ENCODE peak calls at places on chromosomes 16 and 17, in six cellular contexts. X is GM20000, L is nephron progenitor cell, W is GM13977, U is RWPE1, C is choroid plexus epithelial cell. G is an unnamed sample.

GRCh38 chr16:89507219-89507833 is 877 bp upstream of the SPG7 start:
- DNase-seq in X (no peak), L (no peak), C (no peak), U (no peak), W (no peak), G (no peak)

GRCh38 chr16:66399930-66400329 is 27.2 kb upstream of the BEAN1 start:
- DNase-seq in C (no peak), U (no peak), W (no peak), L (peak), X (no peak), G (no peak)

GRCh38 chr16:57578521-57579360 is 36.3 kb downstream of the ADGRG5 start:
- DNase-seq in X (no peak), L (no peak), W (no peak), C (no peak), U (no peak), G (no peak)

GRCh38 chr17:57135748-57136342 is 50.8 kb downstream of the AKAP1 start:
- DNase-seq in W (no peak), X (no peak), U (no peak), L (no peak), C (no peak), G (no peak)

GRCh38 chr17:14149751-14150150 is 80.4 kb downstream of the COX10 start:
- DNase-seq in C (no peak), X (no peak), W (no peak), U (no peak), L (no peak), G (no peak)

GRCh38 chr17:5630434-5630833 is 46.1 kb upstream of the NLRP1 start:
- DNase-seq in W (no peak), L (no peak), U (no peak), C (no peak), X (no peak), G (no peak)

GRCh38 chr16:88430524-88431446 is 22.3 kb upstream of the ZFPM1 start:
- DNase-seq in U (no peak), X (peak), C (peak), W (peak), L (no peak), G (peak)

GRCh38 chr16:85286970-85287814 is 174.9 kb upstream of the CIBAR2 start:
- DNase-seq in W (no peak), X (no peak), C (no peak), L (peak), U (no peak), G (no peak)

GRCh38 chr17:63477471-63478440 is 895 bp downstream of the ACE start:
- DNase-seq in C (no peak), W (peak), L (no peak), X (peak), U (no peak), G (no peak)

GRCh38 chr17:61486135-61487120 is 34.2 kb downstream of the TBX4 start:
- DNase-seq in C (peak), L (peak), X (no peak), W (no peak), U (no peak), G (no peak)

GRCh38 chr16:15907863-15908478 is 19.6 kb upstream of the CEP20 start:
- DNase-seq in W (peak), L (no peak), X (peak), C (peak), U (peak), G (peak)

GRCh38 chr17:3667366-3668278 is 756 bp downstream of the TAX1BP3 start:
- DNase-seq in L (peak), C (peak), W (no peak), X (no peak), U (peak), G (no peak)

GRCh38 chr16:55056585-55057520 is 126.2 kb downstream of the IRX5 start:
- DNase-seq in U (no peak), W (no peak), X (no peak), L (peak), C (no peak), G (no peak)

GRCh38 chr16:85483424-85483823 is 129.7 kb upstream of the GSE1 start:
- DNase-seq in L (peak), W (no peak), X (no peak), U (no peak), C (no peak), G (no peak)

GRCh38 chr17:78999056-78999768 is 10.4 kb downstream of the CANT1 start:
- DNase-seq in L (no peak), X (no peak), W (peak), C (peak), U (no peak), G (no peak)

GRCh38 chr17:63929860-63930766 is 2.0 kb downstream of the CD79B start:
- DNase-seq in W (no peak), X (peak), U (no peak), C (no peak), L (no peak), G (no peak)

GRCh38 chr16:53901396-53901795 is 197.4 kb downstream of the FTO start:
- DNase-seq in C (no peak), L (no peak), W (no peak), X (no peak), U (no peak), G (no peak)

GRCh38 chr16:54928016-54928356 is 2.7 kb upstream of the IRX5 start:
- DNase-seq in W (no peak), C (peak), U (no peak), X (no peak), L (no peak), G (no peak)

GRCh38 chr16:85996843-85997242 is 97.9 kb downstream of the IRF8 start:
- DNase-seq in U (no peak), C (no peak), X (no peak), W (no peak), L (no peak), G (no peak)

GRCh38 chr16:56203052-56203451 is 11.8 kb downstream of the GNAO1 start:
- DNase-seq in W (peak), U (no peak), C (peak), X (peak), L (peak), G (peak)

GRCh38 chr16:46789499-46790414 is 41.2 kb downstream of the C16orf87 start:
- DNase-seq in U (peak), X (peak), W (peak), L (peak), C (peak), G (peak)

GRCh38 chr17:30158896-30159625 is 42.4 kb downstream of the NSRP1 start:
- DNase-seq in L (no peak), W (no peak), U (no peak), X (no peak), C (no peak), G (no peak)

GRCh38 chr16:83954577-83955016 is 1.6 kb downstream of the OSGIN1 start:
- DNase-seq in C (peak), L (no peak), X (no peak), W (no peak), U (peak), G (no peak)

GRCh38 chr16:48113471-48113870 is 42.3 kb downstream of the ABCC12 start:
- DNase-seq in U (no peak), L (no peak), C (no peak), W (no peak), X (no peak), G (no peak)

GRCh38 chr16:68592466-68593337 is 52.4 kb upstream of the CDH3 start:
- DNase-seq in U (peak), C (peak), L (no peak), W (peak), X (peak), G (no peak)
- TF ChIP-seq CTCF in U (no peak), C (peak), L (no peak), W (peak), X (no peak), G (peak)

GRCh38 chr16:11102523-11102898 is 153.5 kb downstream of the SOCS1 start:
- DNase-seq in C (no peak), L (no peak), X (no peak), W (no peak), U (no peak), G (no peak)

GRCh38 chr16:11104168-11105037 is 151.6 kb downstream of the SOCS1 start:
- DNase-seq in U (no peak), W (no peak), X (no peak), C (no peak), L (no peak), G (no peak)

GRCh38 chr16:11107781-11108465 is 148.1 kb downstream of the SOCS1 start:
- DNase-seq in L (no peak), C (peak), X (no peak), W (no peak), U (no peak), G (no peak)

GRCh38 chr16:11106726-11107125 is 149.3 kb downstream of the SOCS1 start:
- DNase-seq in L (no peak), C (no peak), W (no peak), X (no peak), U (no peak), G (no peak)

GRCh38 chr16:11105038-11105903 is 150.7 kb downstream of the SOCS1 start:
- DNase-seq in U (peak), W (peak), C (peak), X (peak), L (no peak), G (peak)
- TF ChIP-seq CTCF in U (no peak), W (no peak), C (no peak), X (no peak), L (no peak), G (no peak)

DNA sequence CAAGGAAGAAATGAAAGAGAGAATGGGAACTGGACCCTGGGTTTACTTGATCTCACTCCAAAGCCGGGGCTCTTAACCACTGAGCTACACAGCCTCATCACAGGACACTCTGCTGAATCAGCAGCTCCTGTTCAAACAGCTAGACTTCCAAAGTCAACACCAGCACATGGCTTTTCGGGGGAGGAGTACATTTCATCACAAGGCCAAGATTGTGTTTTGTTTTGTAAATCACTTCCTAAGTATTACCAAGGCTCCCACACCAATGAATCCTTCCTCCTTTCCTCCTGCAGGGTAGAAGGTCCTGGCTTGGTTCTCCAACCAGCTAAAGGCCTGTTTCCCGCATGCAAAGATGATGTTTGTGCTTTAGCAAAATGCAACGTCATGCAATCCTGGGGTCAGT is 152.6 kb downstream of the XYLT1 start:
- DNase-seq in X (no peak), L (no peak), C (peak), W (no peak), U (no peak), G (no peak)
- TF ChIP-seq CTCF in X (no peak), L (no peak), C (no peak), W (no peak), U (no peak), G (no peak)

DNA sequence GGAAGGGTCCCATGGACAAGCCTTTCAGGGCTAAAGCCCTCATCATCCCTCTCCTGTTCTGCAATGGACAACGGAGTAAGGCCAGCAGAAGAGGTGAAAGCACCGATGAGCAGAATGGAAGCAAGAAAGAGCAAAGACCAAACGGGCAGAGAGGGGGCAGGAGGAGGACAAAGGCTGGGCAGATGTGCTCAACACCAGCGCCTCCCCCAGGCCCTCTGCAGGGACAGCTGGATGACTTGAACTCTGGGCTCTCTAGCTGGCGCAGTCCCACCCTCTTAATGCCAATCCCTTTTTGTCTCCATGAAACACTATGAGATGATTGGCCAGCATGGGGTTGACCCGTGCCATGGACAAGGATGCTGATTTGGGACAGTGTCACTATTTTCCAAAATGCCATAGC is 22.0 kb downstream of the ACLY start:
- DNase-seq in L (no peak), X (no peak), C (no peak), U (no peak), W (no peak), G (no peak)
- TF ChIP-seq CTCF in L (no peak), X (no peak), C (no peak), U (no peak), W (no peak), G (no peak)

GRCh38 chr16:1331712-1332617 is 1.5 kb upstream of the BAIAP3 start:
- DNase-seq in L (peak), C (peak), X (peak), U (peak), W (peak), G (peak)

GRCh38 chr16:1332618-1333148 is 762 bp upstream of the BAIAP3 start:
- DNase-seq in L (no peak), X (no peak), U (no peak), W (no peak), C (no peak), G (no peak)

GRCh38 chr16:1330931-1331711 is 2.3 kb upstream of the BAIAP3 start:
- DNase-seq in C (no peak), L (no peak), U (no peak), X (no peak), W (no peak), G (no peak)

GRCh38 chr16:1327619-1327947 is 5.9 kb upstream of the BAIAP3 start:
- DNase-seq in X (no peak), L (no peak), W (no peak), C (no peak), U (no peak), G (no peak)

DNA sequence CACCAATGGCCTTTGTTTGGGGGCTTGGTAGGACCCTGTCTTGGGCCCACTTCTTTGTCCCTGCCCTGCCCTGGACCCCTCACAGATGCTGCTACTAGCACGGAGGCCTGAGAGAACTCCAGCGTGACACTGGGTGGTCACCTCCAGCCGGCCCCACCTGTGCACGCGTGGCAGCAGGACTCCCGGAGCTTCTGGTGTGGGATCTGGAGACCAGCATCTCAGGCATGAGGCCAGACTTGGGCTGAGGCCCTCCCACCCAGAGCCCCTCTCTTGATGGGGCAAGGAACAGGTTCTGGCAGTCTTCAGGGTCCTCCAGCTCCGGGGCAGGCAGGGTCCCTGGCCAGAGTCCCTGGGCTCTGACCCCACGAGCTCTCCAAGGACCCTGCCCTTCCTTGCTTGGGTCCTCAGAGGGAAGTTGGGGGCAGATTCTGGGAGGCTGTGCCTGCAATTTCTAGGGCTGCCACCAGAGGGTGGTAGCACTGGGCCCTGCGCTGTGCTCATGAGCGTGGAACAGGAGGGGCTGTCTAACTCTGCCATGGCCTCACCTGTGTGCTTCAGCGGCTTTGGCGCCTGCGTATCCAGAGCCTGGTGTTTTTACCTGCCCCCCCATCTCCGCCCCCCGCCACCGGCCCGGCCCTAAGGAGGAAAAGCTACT is 3.1 kb upstream of the BAIAP3 start:
- DNase-seq in L (no peak), X (no peak), U (no peak), W (no peak), C (no peak), G (no peak)
- TF ChIP-seq CTCF in L (peak), X (peak), U (peak), W (peak), C (peak), G (peak)

DNA sequence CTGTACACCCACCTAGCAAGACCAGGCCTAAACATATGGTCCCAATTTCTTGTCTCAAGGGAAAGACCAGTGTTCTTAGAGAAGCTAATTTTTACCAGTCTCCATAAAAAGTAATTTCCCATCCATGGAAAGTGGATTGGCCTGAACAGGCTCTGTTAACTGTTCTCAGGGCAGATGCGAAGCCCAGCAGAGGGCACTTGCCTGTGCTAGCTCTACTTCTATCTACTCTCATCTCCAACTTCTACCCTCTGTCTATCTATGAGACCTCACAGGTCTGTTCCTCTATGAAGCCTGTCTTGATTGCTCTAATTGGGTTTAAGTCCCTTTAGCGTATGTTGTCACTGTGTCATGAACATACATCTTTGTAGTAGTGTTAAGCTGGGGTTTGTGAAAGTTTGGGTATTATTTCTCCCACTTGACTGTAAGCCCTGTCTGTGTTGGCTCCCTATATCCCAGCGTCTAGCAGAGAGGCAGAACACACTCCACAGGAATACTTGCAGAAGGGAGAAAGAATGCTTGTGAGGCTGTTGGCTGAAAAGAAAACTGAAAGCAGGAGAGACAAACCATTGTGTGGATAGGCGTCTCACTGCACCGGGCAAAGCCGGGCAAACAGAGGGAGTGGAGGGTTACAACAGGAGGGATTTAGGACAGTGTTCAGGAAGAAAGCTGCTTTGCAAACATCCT is 167.2 kb upstream of the MAF start:
- DNase-seq in C (peak), W (no peak), X (no peak), L (no peak), U (no peak), G (no peak)
- TF ChIP-seq CTCF in C (peak), W (peak), X (no peak), L (no peak), U (no peak), G (no peak)

DNA sequence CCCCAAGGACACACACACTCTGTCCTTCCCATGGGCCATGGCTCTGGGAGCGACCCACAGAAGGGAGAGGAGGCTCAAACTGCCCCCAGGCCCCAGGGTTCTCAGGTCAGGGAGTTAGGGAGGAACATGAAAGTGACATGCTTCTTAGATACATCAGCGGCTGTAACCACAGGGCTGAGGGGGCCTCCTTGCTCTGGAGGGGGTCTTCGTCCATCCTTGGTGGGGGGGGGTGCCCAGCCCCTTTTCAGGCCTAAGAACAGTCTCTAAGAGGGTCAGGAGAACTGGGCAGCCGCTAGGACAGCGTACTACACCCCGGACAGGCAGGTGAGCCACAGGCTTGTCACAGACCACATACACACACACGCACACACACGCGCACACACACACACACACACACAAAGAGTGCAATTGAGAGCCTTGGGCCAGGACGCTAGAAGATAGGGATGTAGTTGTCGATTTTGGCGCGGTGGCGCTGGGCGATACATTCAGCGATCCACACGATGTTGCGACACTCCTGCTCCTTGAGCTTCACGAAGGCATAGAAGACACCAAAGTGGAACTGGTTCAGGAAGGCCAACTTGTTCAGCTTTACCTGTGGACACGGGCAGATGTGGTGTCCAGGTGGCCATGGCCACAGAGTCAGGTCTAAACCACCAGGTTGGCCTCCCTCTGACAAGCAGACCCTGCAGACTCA is 7.3 kb downstream of the HSD11B2 start:
- DNase-seq in U (no peak), X (no peak), W (no peak), L (no peak), C (no peak), G (no peak)
- TF ChIP-seq CTCF in U (no peak), X (no peak), W (no peak), L (no peak), C (no peak), G (no peak)

G was measured in GM10248.